ENCODE peak calls at places on chromosomes 2 and 18, in six cellular contexts. V, O, R, Q, A and K are unnamed samples.

GRCh38 chr2:45541450-45541849 is 69.6 kb downstream of the SRBD1 start:
- DNase-seq in A (no peak), Q (no peak), R (no peak), V (no peak), O (no peak), K (no peak)

GRCh38 chr2:196607073-196607472 is 32.4 kb upstream of the CCDC150 start:
- DNase-seq in A (peak; percentile 55), V (no peak), R (no peak), Q (no peak), O (no peak), K (no peak)

GRCh38 chr2:231245253-231246094 is 47.0 kb downstream of the ARMC9 start:
- DNase-seq in Q (no peak), O (peak; percentile 45), A (peak; percentile 36), V (no peak), R (no peak), K (no peak)

GRCh38 chr2:207255565-207255964 is 89.8 kb upstream of the KLF7 start:
- DNase-seq in O (no peak), V (no peak), Q (no peak), A (no peak), R (no peak), K (no peak)

GRCh38 chr2:201257381-201257940 is 2.9 kb upstream of the CASP8 start:
- DNase-seq in O (peak; percentile 73), A (no peak), R (peak; percentile 18), Q (peak; percentile 43), V (peak; percentile 73), K (no peak)

GRCh38 chr18:13623348-13623747 is 103.0 kb downstream of the FAM210A start:
- DNase-seq in A (no peak), Q (no peak), R (no peak), O (no peak), V (no peak), K (no peak)

GRCh38 chr2:241224068-241224850 is 35.8 kb downstream of the ANO7 start:
- DNase-seq in O (no peak), V (no peak), R (peak; percentile 51), Q (no peak), A (peak; percentile 86), K (no peak)

GRCh38 chr18:3305354-3305762 is 43.4 kb downstream of the MYL12B start:
- DNase-seq in A (peak; percentile 94), O (peak; percentile 13), Q (no peak), R (peak; percentile 98), V (no peak), K (peak; percentile 96)

GRCh38 chr2:231392431-231393148 is 2.9 kb upstream of the B3GNT7 start:
- DNase-seq in V (no peak), A (no peak), R (no peak), O (no peak), Q (no peak), K (no peak)

GRCh38 chr18:43863180-43863579 is 585.9 kb upstream of the SYT4 start:
- DNase-seq in Q (no peak), A (peak; percentile 38), O (no peak), V (no peak), R (peak; percentile 77), K (peak; percentile 53)

GRCh38 chr2:27079233-27080139 is 1.1 kb downstream of the EMILIN1 start:
- DNase-seq in O (no peak), V (no peak), Q (no peak), A (peak; percentile 59), R (no peak), K (no peak)

GRCh38 chr2:16664052-16664731 is 1.4 kb downstream of the CYRIA start:
- DNase-seq in A (no peak), R (peak; percentile 93), V (no peak), O (peak; percentile 56), Q (no peak), K (peak; percentile 96)

GRCh38 chr18:41870191-41870590 is 84.8 kb upstream of the PIK3C3 start:
- DNase-seq in O (no peak), V (no peak), R (no peak), Q (no peak), A (no peak), K (no peak)

GRCh38 chr18:47204908-47205522 is 28.9 kb upstream of the IER3IP1 start:
- DNase-seq in A (peak; percentile 54), V (no peak), O (peak; percentile 52), R (peak; percentile 30), Q (peak; percentile 66), K (no peak)

GRCh38 chr2:25664531-25665307 is 8.7 kb downstream of the DTNB start:
- DNase-seq in R (peak; percentile 75), V (no peak), Q (peak; percentile 62), O (peak; percentile 56), A (peak; percentile 78), K (peak; percentile 53)

GRCh38 chr2:196233033-196233807 is 61.8 kb upstream of the STK17B start:
- DNase-seq in V (no peak), Q (no peak), O (no peak), R (peak; percentile 92), A (peak; percentile 85), K (peak; percentile 80)

GRCh38 chr2:173059941-173060575 is 15.6 kb upstream of the MAP3K20 start:
- DNase-seq in R (no peak), V (no peak), A (peak; percentile 82), O (no peak), Q (no peak), K (no peak)

GRCh38 chr2:137846993-137847392 is 117.3 kb upstream of the HNMT start:
- DNase-seq in R (no peak), O (no peak), Q (no peak), A (no peak), V (no peak), K (no peak)

GRCh38 chr2:69238449-69239031 is 148.5 kb downstream of the GFPT1 start:
- DNase-seq in A (peak; percentile 73), O (no peak), V (no peak), Q (no peak), R (peak; percentile 29), K (no peak)

GRCh38 chr2:109063326-109063670 is 65.7 kb upstream of the SH3RF3 start:
- DNase-seq in V (no peak), A (no peak), R (no peak), O (no peak), Q (no peak), K (no peak)

GRCh38 chr2:153536105-153536504 is 57.5 kb upstream of the RPRM start:
- DNase-seq in A (no peak), Q (no peak), R (no peak), V (no peak), O (no peak), K (no peak)

GRCh38 chr2:218367415-218368149 is 10.9 kb downstream of the CATIP start:
- DNase-seq in V (peak; percentile 98), R (peak; percentile 53), A (peak; percentile 85), O (peak; percentile 93), Q (peak; percentile 89), K (no peak)
- TF ChIP-seq CTCF in V (no peak), R (no peak), A (no peak), O (no peak), Q (peak; percentile 6), K (no peak)

GRCh38 chr18:61333271-61333745 is at the start of gene CDH20:
- DNase-seq in V (no peak), A (no peak), R (no peak), O (no peak), Q (peak; percentile 68), K (no peak)
- H3K4me3 ChIP-seq in V (peak within 1 kb of the TSS; percentile 29), A (peak within 1 kb of the TSS; percentile 57), R (peak within 1 kb of the TSS; percentile 43), O (no peak within 1 kb of the TSS), Q (peak within 1 kb of the TSS; percentile 69), K (peak within 1 kb of the TSS; percentile 58)

GRCh38 chr2:68169308-68169707 is 11.6 kb downstream of the PNO1 start:
- DNase-seq in V (no peak), R (no peak), O (no peak), Q (no peak), A (no peak), K (no peak)
- TF ChIP-seq CTCF in V (no peak), R (no peak), O (peak; percentile 17), Q (peak; percentile 25), A (no peak), K (no peak)

GRCh38 chr2:29951561-29951960 is 30.2 kb upstream of the ALK start:
- DNase-seq in R (no peak), O (no peak), A (no peak), V (no peak), Q (no peak), K (no peak)

GRCh38 chr2:29954316-29954715 is 32.9 kb upstream of the ALK start:
- DNase-seq in R (no peak), V (no peak), Q (no peak), A (no peak), O (no peak), K (no peak)

GRCh38 chr2:29952973-29953372 is 31.6 kb upstream of the ALK start:
- DNase-seq in Q (no peak), O (no peak), V (no peak), A (no peak), R (no peak), K (no peak)

GRCh38 chr2:29949042-29949441 is 27.7 kb upstream of the ALK start:
- DNase-seq in A (no peak), V (no peak), O (no peak), Q (no peak), R (no peak), K (no peak)

GRCh38 chr2:29950432-29950943 is 29.1 kb upstream of the ALK start:
- DNase-seq in V (no peak), Q (no peak), O (no peak), R (no peak), A (no peak), K (no peak)
- H3K4me3 ChIP-seq in V (no peak overlapping the region), Q (no peak overlapping the region), O (no peak overlapping the region), R (no peak overlapping the region), A (no peak overlapping the region), K (no peak overlapping the region)

GRCh38 chr2:176817061-176817565 is 395.5 kb upstream of the HNRNPA3 start:
- DNase-seq in Q (peak; percentile 49), R (no peak), V (no peak), O (peak; percentile 11), A (no peak), K (no peak)
- TF ChIP-seq CTCF in Q (peak; percentile 46), R (no peak), V (no peak), O (peak; percentile 16), A (no peak), K (peak; percentile 4)

DNA sequence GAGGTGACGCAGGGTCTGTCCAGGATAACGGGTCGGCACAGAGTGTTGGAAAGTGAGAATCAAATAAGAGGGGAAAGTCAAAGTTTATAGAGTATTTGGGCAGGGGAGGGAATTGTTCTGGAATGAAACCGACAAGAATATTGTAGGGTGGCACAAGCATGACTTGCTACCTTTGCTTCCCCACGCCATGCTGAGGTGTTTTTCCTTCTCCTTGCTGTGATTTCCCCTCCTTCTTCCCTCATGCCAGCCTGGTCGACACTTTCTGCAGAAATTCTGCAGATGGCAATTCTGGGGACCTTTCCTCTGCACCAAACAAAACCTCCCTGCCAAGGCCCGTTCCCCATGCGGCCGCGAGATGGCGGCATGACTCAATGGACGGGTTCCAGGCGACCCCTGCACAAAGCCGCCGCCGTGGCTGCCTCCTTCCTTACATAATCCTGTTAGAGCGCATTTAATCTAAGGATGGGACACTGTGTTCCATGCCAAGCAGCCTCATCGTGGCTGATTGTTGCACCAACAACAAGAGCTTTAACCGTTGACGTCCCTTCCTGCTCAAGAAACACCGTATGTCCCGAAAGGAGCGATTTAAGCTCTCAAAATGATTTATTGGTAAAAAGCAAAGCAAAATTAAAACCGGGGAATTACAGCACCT is at the start of gene MRO:
- DNase-seq in R (peak; percentile 80), O (peak; percentile 85), V (peak; percentile 92), A (peak; percentile 92), Q (peak; percentile 91), K (peak; percentile 41)
- H3K4me3 ChIP-seq in R (peak within 1 kb of the TSS; percentile 34), O (peak within 1 kb of the TSS; percentile 12), V (peak within 1 kb of the TSS; percentile 40), A (peak within 1 kb of the TSS; percentile 58), Q (peak within 1 kb of the TSS; percentile 54), K (peak within 1 kb of the TSS; percentile 20)

GRCh38 chr2:117123362-117123761 is 691.1 kb upstream of the DDX18 start:
- DNase-seq in O (no peak), Q (no peak), A (no peak), V (no peak), R (no peak), K (no peak)

GRCh38 chr2:117118994-117119393 is 695.5 kb upstream of the DDX18 start:
- DNase-seq in Q (no peak), O (no peak), R (no peak), A (no peak), V (no peak), K (no peak)
- TF ChIP-seq CTCF in Q (no peak), O (no peak), R (no peak), A (no peak), V (no peak), K (no peak)